ENCODE peak calls at places on chromosomes 2 and 18, in six cellular contexts. K, F, B, Z, J and U are unnamed samples. For H3K4me1, the result is how much of the 10 kb centered on the place peaks cover.

GRCh38 chr2:152175012-152175367 is 573 bp downstream of the STAM2 start:
- DNase-seq in F (no peak), J (no peak), K (no peak), B (no peak), Z (peak), U (no peak)

GRCh38 chr2:80499095-80499494 is 194.5 kb upstream of the LRRTM1 start:
- DNase-seq in B (peak), J (no peak), F (no peak), Z (peak), K (peak), U (no peak)

GRCh38 chr2:109638807-109639206 is 24.6 kb downstream of the SOWAHC start:
- DNase-seq in Z (peak), F (no peak), B (no peak), K (no peak), J (no peak), U (no peak)

GRCh38 chr2:172211507-172211906 is 108.8 kb upstream of the DLX2 start:
- DNase-seq in K (peak), J (no peak), B (no peak), F (no peak), Z (no peak), U (no peak)

GRCh38 chr2:113977660-113978523 is 88.0 kb downstream of the ACTR3 start:
- DNase-seq in J (no peak), Z (peak), K (peak), B (no peak), F (no peak), U (peak)

GRCh38 chr2:235051436-235052260 is 99.8 kb downstream of the SH3BP4 start:
- DNase-seq in F (no peak), Z (no peak), B (peak), K (peak), J (no peak), U (no peak)

GRCh38 chr18:35478520-35479435 is 19.0 kb downstream of the INO80C start:
- DNase-seq in F (no peak), Z (peak), K (peak), J (no peak), B (no peak), U (no peak)

GRCh38 chr2:20633794-20634259 is 17.1 kb downstream of the HS1BP3 start:
- DNase-seq in B (no peak), K (no peak), F (no peak), Z (peak), J (peak), U (no peak)

GRCh38 chr2:160989778-160990177 is 170.4 kb upstream of the TANK start:
- DNase-seq in J (no peak), B (no peak), F (no peak), Z (no peak), K (no peak), U (no peak)

GRCh38 chr18:10139783-10140410 is 226.1 kb downstream of the VAPA start:
- DNase-seq in Z (no peak), K (peak), J (no peak), B (no peak), F (no peak), U (no peak)

GRCh38 chr18:58408665-58409064 is 220.2 kb downstream of the ALPK2 start:
- DNase-seq in F (no peak), K (no peak), B (no peak), Z (no peak), J (no peak), U (no peak)

GRCh38 chr2:203683932-203684556 is 22.4 kb upstream of the CD28 start:
- DNase-seq in Z (no peak), J (no peak), B (no peak), F (no peak), K (peak), U (no peak)

DNA sequence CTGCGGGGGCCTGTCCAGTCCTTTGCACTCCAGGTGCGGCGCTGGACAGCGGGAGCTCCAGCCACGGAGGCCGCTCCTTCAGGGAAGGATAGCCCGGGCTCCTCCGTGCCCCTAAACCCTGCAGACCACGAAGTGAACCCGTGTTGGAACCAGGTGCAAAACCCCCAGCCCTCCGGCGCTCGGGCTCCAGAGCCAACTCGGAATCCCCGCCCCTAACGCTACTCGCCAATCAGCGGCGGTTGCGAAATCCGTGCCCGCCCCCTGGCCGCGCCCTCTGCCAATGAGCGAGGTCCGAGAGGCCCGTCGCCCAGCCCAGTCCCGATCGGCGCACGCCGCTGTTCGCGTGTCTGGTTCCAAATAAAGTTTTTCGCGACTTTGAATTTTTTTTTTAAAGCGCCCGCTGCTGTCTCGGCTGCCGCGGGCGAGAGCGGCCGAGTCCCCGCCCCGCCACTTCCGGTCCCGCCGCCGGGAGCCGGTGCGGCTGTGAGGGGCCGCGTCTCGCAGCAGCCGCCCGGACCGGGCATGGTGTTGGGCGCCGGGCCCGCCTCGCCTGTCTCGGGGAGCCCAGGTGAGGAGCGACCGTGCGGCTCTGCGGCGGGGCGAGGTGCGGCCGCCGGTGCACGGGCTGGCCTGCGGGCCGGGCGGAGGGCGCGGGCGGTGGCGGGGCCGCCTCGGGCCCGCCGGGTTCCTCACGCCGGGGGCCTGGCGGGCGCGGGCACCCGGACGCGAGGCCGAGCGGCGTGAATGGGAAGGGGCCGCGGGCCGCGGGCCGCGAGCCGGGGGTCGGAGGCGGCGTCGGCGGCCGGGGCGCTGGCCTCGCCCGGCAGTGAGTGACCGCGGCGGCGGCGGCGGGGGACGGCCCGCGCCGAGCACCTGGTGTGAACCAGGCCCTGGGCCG is at the start of gene UBE2F:
- DNase-seq in F (peak), Z (peak), B (peak), K (peak), J (peak), U (peak)
- H3K4me1 ChIP-seq in F (under half), Z (under half), B (under half), K (under half), J (under half), U (under half)

GRCh38 chr18:74947875-74948274 is 261.1 kb downstream of the PTGR3 start:
- DNase-seq in B (no peak), K (no peak), Z (no peak), J (no peak), F (no peak), U (no peak)

GRCh38 chr18:74946646-74947045 is 262.3 kb downstream of the PTGR3 start:
- DNase-seq in J (no peak), B (no peak), K (no peak), F (no peak), Z (no peak), U (no peak)

GRCh38 chr18:74944676-74945075 is 264.3 kb downstream of the PTGR3 start:
- DNase-seq in B (no peak), J (no peak), F (no peak), Z (no peak), K (peak), U (no peak)

GRCh38 chr18:74947417-74947816 is 261.5 kb downstream of the PTGR3 start:
- DNase-seq in Z (no peak), J (no peak), K (no peak), B (peak), F (no peak), U (no peak)

DNA sequence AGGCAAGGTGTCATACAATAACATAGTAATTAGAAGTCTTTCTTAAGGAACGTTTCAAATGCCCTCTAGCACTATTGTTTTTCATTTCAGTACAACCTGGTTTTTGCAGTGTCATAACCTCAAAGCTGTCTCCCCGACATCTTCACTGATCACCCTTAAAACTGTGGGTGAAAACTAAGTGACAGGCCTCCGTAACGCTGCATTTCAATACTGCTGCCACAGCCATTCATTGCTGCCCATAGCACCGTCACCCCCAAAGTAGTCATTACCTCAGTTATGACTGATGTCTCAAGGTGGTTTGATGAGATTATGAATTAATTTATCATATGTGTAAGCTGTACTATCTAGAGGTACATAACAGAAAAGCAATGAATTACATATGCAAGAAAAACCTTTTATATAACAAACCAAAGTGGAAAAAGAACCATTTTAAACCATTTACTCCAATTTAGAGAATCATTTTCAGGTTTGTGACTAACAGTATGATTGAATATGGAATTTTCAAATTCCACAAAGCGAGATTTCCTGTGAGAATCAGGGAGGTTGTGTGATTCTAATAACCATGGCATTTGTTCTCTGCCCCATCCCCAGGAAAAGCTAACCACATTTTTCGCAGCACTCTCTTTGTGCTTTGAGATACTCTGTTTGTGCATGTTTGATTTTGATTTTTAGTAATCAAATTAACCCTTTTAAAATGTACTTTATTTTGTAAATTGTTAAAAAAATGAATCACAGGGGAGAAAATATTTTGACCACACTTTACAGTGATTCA is 263.0 kb downstream of the PTGR3 start:
- DNase-seq in B (no peak), F (no peak), J (no peak), K (peak), Z (no peak), U (no peak)
- H3K4me1 ChIP-seq in B (under half), F (under half), J (under half), K (under half), Z (under half), U (under half)

GRCh38 chr2:176468471-176468870 is 199.2 kb downstream of the MTX2 start:
- DNase-seq in K (no peak), J (no peak), F (no peak), Z (no peak), B (no peak), U (no peak)

GRCh38 chr2:176473177-176473576 is 203.9 kb downstream of the MTX2 start:
- DNase-seq in B (no peak), J (no peak), Z (peak), F (peak), K (no peak), U (no peak)

GRCh38 chr2:176470713-176471112 is 201.5 kb downstream of the MTX2 start:
- DNase-seq in B (no peak), Z (no peak), J (no peak), K (no peak), F (no peak), U (no peak)

GRCh38 chr2:176473851-176474250 is 204.6 kb downstream of the MTX2 start:
- DNase-seq in B (no peak), J (no peak), Z (no peak), K (no peak), F (no peak), U (no peak)

DNA sequence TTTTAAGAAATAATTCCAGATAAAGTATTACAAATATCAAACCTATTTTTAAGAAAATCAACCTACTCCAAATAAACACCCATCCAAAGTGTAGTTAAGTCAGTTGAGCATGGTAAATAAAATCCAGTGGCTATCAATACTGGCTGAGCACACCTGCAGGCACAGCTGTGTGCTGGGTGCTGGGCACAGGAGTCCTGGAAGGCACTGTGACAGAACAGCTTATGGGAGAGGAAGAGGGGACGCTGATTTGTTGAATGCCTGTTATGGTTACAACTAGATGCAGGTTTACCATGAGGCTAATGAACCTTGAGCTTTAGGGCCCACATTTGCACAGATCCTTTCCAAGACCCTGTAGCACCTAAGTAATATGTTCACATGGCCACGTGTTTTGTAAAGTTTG is 202.7 kb downstream of the MTX2 start:
- DNase-seq in K (no peak), B (no peak), Z (no peak), J (no peak), F (no peak), U (no peak)
- H3K4me1 ChIP-seq in K (under half), B (under half), Z (under half), J (under half), F (under half), U (under half)

DNA sequence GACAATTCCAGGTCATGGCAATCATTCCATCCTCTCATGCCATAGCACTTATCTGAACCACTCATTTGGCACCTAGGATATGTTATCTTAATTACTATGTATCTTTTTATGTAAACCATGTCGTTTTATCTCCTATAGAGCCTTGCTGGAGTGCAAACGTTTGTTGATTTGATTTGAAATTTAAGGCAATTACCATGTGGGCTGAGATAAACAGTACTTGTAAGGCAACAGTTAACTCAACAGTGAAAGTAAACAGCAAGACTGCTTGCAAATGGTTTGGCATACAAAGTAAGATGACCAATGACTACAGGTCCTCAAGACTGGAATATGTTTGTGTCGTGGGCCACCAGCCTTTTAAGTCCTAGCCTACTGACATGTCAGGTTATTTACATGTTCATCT is 133.7 kb upstream of the ZFP36L2 start:
- DNase-seq in J (no peak), Z (no peak), B (no peak), F (no peak), K (no peak), U (no peak)
- H3K4me1 ChIP-seq in J (under half), Z (under half), B (under half), F (under half), K (under half), U (under half)

GRCh38 chr2:217927601-217928323 is 75.0 kb downstream of the TNS1 start:
- DNase-seq in Z (no peak), F (no peak), J (no peak), K (no peak), B (no peak), U (no peak)

GRCh38 chr2:217928324-217929293 is 74.2 kb downstream of the TNS1 start:
- DNase-seq in Z (no peak), J (no peak), B (no peak), K (no peak), F (no peak), U (no peak)

GRCh38 chr2:217924346-217924901 is 78.4 kb downstream of the TNS1 start:
- DNase-seq in B (no peak), F (no peak), J (no peak), K (no peak), Z (no peak), U (no peak)

GRCh38 chr2:217929294-217929671 is 73.5 kb downstream of the TNS1 start:
- DNase-seq in B (no peak), J (no peak), Z (no peak), K (no peak), F (no peak), U (no peak)

GRCh38 chr2:217926801-217927200 is 76.0 kb downstream of the TNS1 start:
- DNase-seq in F (no peak), K (no peak), Z (no peak), B (no peak), J (no peak), U (no peak)
- H3K4me1 ChIP-seq in F (half or more), K (half or more), Z (under half), B (under half), J (under half), U (under half)

DNA sequence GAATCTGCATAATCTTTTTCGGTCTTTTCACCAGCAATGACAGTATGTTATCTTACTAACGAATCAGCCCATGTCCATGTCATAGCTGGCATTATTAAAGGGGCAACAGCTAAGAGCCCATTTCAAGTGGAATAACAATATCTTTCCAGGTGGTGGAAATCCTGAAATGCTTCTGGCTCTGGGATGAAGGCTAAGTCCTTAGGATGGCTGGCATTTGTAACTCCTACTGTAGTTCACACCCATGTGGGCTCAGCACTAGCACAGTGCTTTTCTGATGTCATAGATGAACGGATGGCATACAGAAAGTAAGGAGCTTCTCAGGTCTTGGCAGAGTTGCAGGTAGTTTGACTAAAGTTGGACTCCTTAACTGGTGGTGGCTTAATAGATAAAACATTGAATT is 10.0 kb downstream of the TMEM200C start:
- DNase-seq in Z (no peak), K (no peak), B (no peak), F (no peak), J (no peak), U (no peak)
- H3K4me1 ChIP-seq in Z (under half), K (under half), B (under half), F (under half), J (under half), U (under half)

DNA sequence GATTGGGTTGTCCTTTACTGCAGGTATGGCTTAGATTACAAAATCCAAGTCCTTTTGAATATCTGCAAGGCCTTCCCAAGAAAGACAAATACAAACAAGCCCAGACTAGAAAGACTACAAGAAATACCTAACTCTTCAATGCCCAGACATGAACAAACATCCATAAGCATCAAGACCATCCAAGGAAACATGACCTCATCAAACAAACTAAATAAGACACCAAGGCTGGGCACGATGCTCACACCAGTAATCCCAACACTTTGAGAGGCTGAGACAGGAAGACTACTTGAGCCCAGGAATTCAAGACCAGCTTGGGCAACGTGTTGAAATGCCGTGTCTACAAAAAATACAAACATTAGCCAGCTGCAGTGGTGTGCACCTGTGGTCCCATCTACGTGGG is 31.7 kb downstream of the MAP4K3 start:
- DNase-seq in Z (no peak), F (no peak), B (no peak), K (no peak), J (no peak), U (no peak)
- H3K4me1 ChIP-seq in Z (under half), F (under half), B (under half), K (under half), J (under half), U (under half)

GRCh38 chr2:10303174-10303633 is 500 bp downstream of the HPCAL1 start:
- DNase-seq in J (no peak), F (peak), B (no peak), K (no peak), Z (peak), U (no peak)

GRCh38 chr2:10305715-10306114 is 3.0 kb downstream of the HPCAL1 start:
- DNase-seq in J (no peak), F (no peak), B (peak), K (no peak), Z (no peak), U (no peak)

GRCh38 chr2:10303634-10304378 is 1.1 kb downstream of the HPCAL1 start:
- DNase-seq in J (peak), B (peak), Z (peak), F (peak), K (no peak), U (peak)

GRCh38 chr2:10305254-10305635 is 2.5 kb downstream of the HPCAL1 start:
- DNase-seq in Z (peak), J (no peak), B (no peak), K (peak), F (no peak), U (no peak)

GRCh38 chr2:10304458-10305253 is 2.0 kb downstream of the HPCAL1 start:
- DNase-seq in Z (peak), J (no peak), K (no peak), B (peak), F (no peak), U (no peak)
- H3K4me1 ChIP-seq in Z (under half), J (half or more), K (under half), B (under half), F (under half), U (under half)

GRCh38 chr2:233081731-233082221 is 21.6 kb downstream of the INPP5D start:
- DNase-seq in K (no peak), B (no peak), Z (no peak), F (no peak), J (no peak), U (no peak)

GRCh38 chr2:233079953-233080835 is 20.1 kb downstream of the INPP5D start:
- DNase-seq in B (no peak), Z (no peak), J (no peak), F (no peak), K (no peak), U (no peak)

GRCh38 chr2:233080836-233081229 is 20.7 kb downstream of the INPP5D start:
- DNase-seq in B (no peak), Z (no peak), K (no peak), F (no peak), J (no peak), U (no peak)

GRCh38 chr2:233082222-233082933 is 22.2 kb downstream of the INPP5D start:
- DNase-seq in K (no peak), Z (no peak), F (no peak), J (no peak), B (no peak), U (no peak)

GRCh38 chr2:233081232-233081730 is 21.1 kb downstream of the INPP5D start:
- DNase-seq in J (no peak), F (no peak), K (no peak), Z (no peak), B (no peak), U (no peak)
- H3K4me1 ChIP-seq in J (under half), F (under half), K (under half), Z (under half), B (under half), U (under half)

DNA sequence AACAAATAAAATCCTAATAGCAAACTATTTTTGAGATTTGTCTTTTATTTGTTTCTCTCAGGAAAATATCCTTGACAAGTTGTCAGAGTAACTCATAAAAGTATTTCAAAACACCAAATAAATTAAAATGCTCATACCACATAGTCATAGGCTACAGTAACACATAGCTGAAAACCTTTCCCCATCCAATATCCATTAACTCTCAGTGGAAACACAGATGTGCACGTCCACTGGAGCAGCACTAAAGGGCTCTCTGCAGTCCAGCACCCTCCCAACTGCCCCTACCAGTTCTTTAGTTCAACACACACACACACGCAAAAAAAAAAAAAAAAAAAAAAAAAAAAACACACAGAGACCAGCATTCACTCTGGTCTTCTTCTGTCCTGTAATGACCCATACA is 879 bp upstream of the XDH start:
- DNase-seq in J (no peak), B (no peak), K (no peak), Z (no peak), F (no peak), U (no peak)
- H3K4me1 ChIP-seq in J (under half), B (under half), K (under half), Z (under half), F (under half), U (under half)